ENCODE peak calls at places on chromosome 16, in five cellular contexts. Y, T, A, N and K are unnamed samples.

GRCh38 chr16:87964049-87964448 is 12.8 kb downstream of the BANP start:
- DNase-seq in Y (no peak), T (no peak), A (no peak), N (no peak), K (no peak)

GRCh38 chr16:6643083-6643686 is 689.5 kb upstream of the RBFOX1 start:
- DNase-seq in Y (peak), T (peak), A (peak), N (peak), K (peak)

GRCh38 chr16:28826141-28826540 is 3.3 kb downstream of the ATXN2L start:
- DNase-seq in Y (no peak), T (no peak), A (no peak), N (no peak), K (no peak)

GRCh38 chr16:23435500-23435899 is 17.5 kb downstream of the COG7 start:
- DNase-seq in Y (peak), T (peak), A (peak), N (peak), K (peak)

GRCh38 chr16:73228649-73229048 is 180.7 kb upstream of the ZFHX3 start:
- DNase-seq in Y (no peak), T (no peak), A (no peak), N (no peak), K (no peak)

GRCh38 chr16:12150600-12150999 is 174.1 kb downstream of the SNX29 start:
- DNase-seq in Y (no peak), T (no peak), A (no peak), N (no peak), K (no peak)

GRCh38 chr16:49825006-49825405 is 30.9 kb downstream of the ZNF423 start:
- DNase-seq in Y (no peak), T (no peak), A (no peak), N (no peak), K (no peak)

GRCh38 chr16:23516366-23517137 is 6.3 kb upstream of the GGA2 start:
- DNase-seq in Y (no peak), T (no peak), A (no peak), N (no peak), K (no peak)

GRCh38 chr16:88298882-88299745 is 83.6 kb upstream of the ZNF469 start:
- DNase-seq in Y (no peak), T (no peak), A (no peak), N (no peak), K (no peak)

GRCh38 chr16:68786685-68787418 is 49.8 kb downstream of the CDH1 start:
- DNase-seq in Y (no peak), T (no peak), A (no peak), N (peak), K (no peak)

GRCh38 chr16:12907670-12908233 is 6.4 kb downstream of the SHISA9 start:
- DNase-seq in Y (no peak), T (no peak), A (no peak), N (peak), K (no peak)

GRCh38 chr16:71974068-71974818 is 26.0 kb downstream of the PKD1L3 start:
- DNase-seq in Y (no peak), T (no peak), A (no peak), N (peak), K (no peak)

GRCh38 chr16:60945225-60945624 is 1091.0 kb downstream of the CDH8 start:
- DNase-seq in Y (peak), T (no peak), A (peak), N (peak), K (peak)

GRCh38 chr16:54351171-54351570 is 64.6 kb upstream of the IRX3 start:
- DNase-seq in Y (no peak), T (no peak), A (no peak), N (no peak), K (no peak)

GRCh38 chr16:1371054-1371978 is 19.6 kb downstream of the GNPTG start:
- DNase-seq in Y (no peak), T (no peak), A (no peak), N (no peak), K (no peak)

GRCh38 chr16:67504190-67505021 is 21.1 kb upstream of the AGRP start:
- DNase-seq in Y (no peak), T (no peak), A (no peak), N (peak), K (no peak)

GRCh38 chr16:30069575-30070462 is 4.3 kb downstream of the ALDOA start:
- DNase-seq in Y (no peak), T (no peak), A (no peak), N (no peak), K (no peak)

GRCh38 chr16:68287276-68288251 is 23.2 kb downstream of the SLC7A6OS start:
- DNase-seq in Y (no peak), T (no peak), A (no peak), N (no peak), K (no peak)

GRCh38 chr16:47037746-47038458 is 64.4 kb upstream of the DNAJA2 start:
- DNase-seq in Y (peak), T (peak), A (peak), N (peak), K (peak)

GRCh38 chr16:89695875-89696597 is 5.5 kb downstream of the SPATA2L start:
- DNase-seq in Y (no peak), T (no peak), A (no peak), N (no peak), K (no peak)

GRCh38 chr16:62201911-62202310 is 165.7 kb upstream of the CDH8 start:
- DNase-seq in Y (no peak), T (no peak), A (no peak), N (no peak), K (no peak)

GRCh38 chr16:1456951-1457350 is 12.6 kb upstream of the CCDC154 start:
- DNase-seq in Y (peak), T (no peak), A (no peak), N (no peak), K (no peak)

GRCh38 chr16:72952404-72953301 is 95.3 kb downstream of the ZFHX3 start:
- DNase-seq in Y (no peak), T (no peak), A (no peak), N (no peak), K (no peak)

GRCh38 chr16:48865511-48865910 is 255.5 kb upstream of the N4BP1 start:
- DNase-seq in Y (no peak), T (no peak), A (no peak), N (no peak), K (no peak)

GRCh38 chr16:23896832-23897821 is 61.3 kb downstream of the PRKCB start:
- DNase-seq in Y (no peak), T (no peak), A (no peak), N (no peak), K (no peak)

GRCh38 chr16:54290203-54291106 is 3.9 kb upstream of the IRX3 start:
- DNase-seq in Y (peak), T (no peak), A (no peak), N (no peak), K (no peak)

GRCh38 chr16:11423315-11424117 is 78.3 kb downstream of the RMI2 start:
- DNase-seq in Y (no peak), T (peak), A (no peak), N (no peak), K (no peak)

GRCh38 chr16:55052335-55053070 is 121.8 kb downstream of the IRX5 start:
- DNase-seq in Y (no peak), T (no peak), A (no peak), N (no peak), K (no peak)

GRCh38 chr16:22291860-22292692 is 5.1 kb upstream of the POLR3E start:
- DNase-seq in Y (no peak), T (no peak), A (no peak), N (no peak), K (no peak)

GRCh38 chr16:27853101-27853500 is 210.4 kb downstream of the GSG1L start:
- DNase-seq in Y (no peak), T (no peak), A (no peak), N (no peak), K (no peak)

GRCh38 chr16:19210175-19210924 is 42.3 kb downstream of the SYT17 start:
- DNase-seq in Y (no peak), T (peak), A (no peak), N (no peak), K (no peak)

GRCh38 chr16:27210174-27210573 is 6.8 kb downstream of the KDM8 start:
- DNase-seq in Y (no peak), T (no peak), A (no peak), N (no peak), K (no peak)

GRCh38 chr16:1747934-1748333 is 23.4 kb downstream of the NME3 start:
- DNase-seq in Y (no peak), T (no peak), A (no peak), N (no peak), K (no peak)

DNA sequence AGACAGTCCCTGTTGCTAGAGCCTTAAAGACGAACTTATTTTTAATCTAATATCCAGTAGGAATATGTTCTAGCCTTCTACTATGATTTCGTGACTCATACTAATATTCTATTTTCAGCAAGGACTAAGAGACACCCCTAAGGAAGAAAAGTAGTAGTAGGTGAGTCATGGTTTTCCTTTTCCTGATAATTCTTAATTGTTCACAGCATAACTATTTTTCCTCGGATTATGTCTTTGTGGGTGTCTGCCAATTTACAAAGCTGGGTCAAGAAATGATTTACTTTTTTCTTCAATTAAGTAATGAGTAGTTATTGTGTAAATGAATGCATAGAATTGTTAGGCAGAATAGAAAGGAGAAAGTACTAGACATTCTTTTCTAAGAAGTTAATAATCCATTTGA is 292.2 kb downstream of the TOX3 start:
- DNase-seq in Y (no peak), T (no peak), A (no peak), N (no peak), K (no peak)
- TF ChIP-seq SUZ12 in Y (no peak), T (no peak), A (no peak), N (no peak), K (no peak)

GRCh38 chr16:57023541-57024249 is 34.3 kb downstream of the NLRC5 start:
- DNase-seq in Y (no peak), T (no peak), A (no peak), N (no peak), K (no peak)
- TF ChIP-seq SUZ12 in Y (no peak), T (no peak), A (no peak), N (no peak), K (no peak)

GRCh38 chr16:9309844-9310243 is 218.4 kb downstream of the HAPSTR1 start:
- DNase-seq in Y (no peak), T (no peak), A (no peak), N (no peak), K (no peak)

GRCh38 chr16:9308300-9309209 is 217.1 kb downstream of the HAPSTR1 start:
- DNase-seq in Y (no peak), T (no peak), A (no peak), N (no peak), K (no peak)

GRCh38 chr16:9306753-9307152 is 215.3 kb downstream of the HAPSTR1 start:
- DNase-seq in Y (no peak), T (no peak), A (no peak), N (no peak), K (no peak)

GRCh38 chr16:9316008-9316407 is 224.6 kb downstream of the HAPSTR1 start:
- DNase-seq in Y (no peak), T (no peak), A (no peak), N (no peak), K (no peak)

GRCh38 chr16:9311303-9311954 is 220.0 kb downstream of the HAPSTR1 start:
- DNase-seq in Y (peak), T (no peak), A (peak), N (no peak), K (no peak)
- TF ChIP-seq SUZ12 in Y (no peak), T (no peak), A (no peak), N (no peak), K (no peak)

GRCh38 chr16:7744546-7745294 is 412.1 kb downstream of the RBFOX1 start:
- DNase-seq in Y (no peak), T (no peak), A (no peak), N (no peak), K (no peak)
- TF ChIP-seq SUZ12 in Y (no peak), T (no peak), A (no peak), N (no peak), K (no peak)

GRCh38 chr16:15950167-15950854 is 895 bp downstream of the ABCC1 start:
- DNase-seq in Y (no peak), T (no peak), A (no peak), N (peak), K (peak)
- TF ChIP-seq SUZ12 in Y (no peak), T (no peak), A (no peak), N (no peak), K (no peak)

GRCh38 chr16:85415196-85415988 is 197.7 kb upstream of the GSE1 start:
- DNase-seq in Y (peak), T (no peak), A (no peak), N (no peak), K (no peak)

GRCh38 chr16:85417156-85417860 is 195.8 kb upstream of the GSE1 start:
- DNase-seq in Y (peak), T (no peak), A (no peak), N (no peak), K (no peak)

GRCh38 chr16:85412911-85413520 is 200.1 kb upstream of the GSE1 start:
- DNase-seq in Y (peak), T (no peak), A (no peak), N (no peak), K (no peak)

GRCh38 chr16:85416267-85417109 is 196.6 kb upstream of the GSE1 start:
- DNase-seq in Y (peak), T (no peak), A (no peak), N (peak), K (peak)

DNA sequence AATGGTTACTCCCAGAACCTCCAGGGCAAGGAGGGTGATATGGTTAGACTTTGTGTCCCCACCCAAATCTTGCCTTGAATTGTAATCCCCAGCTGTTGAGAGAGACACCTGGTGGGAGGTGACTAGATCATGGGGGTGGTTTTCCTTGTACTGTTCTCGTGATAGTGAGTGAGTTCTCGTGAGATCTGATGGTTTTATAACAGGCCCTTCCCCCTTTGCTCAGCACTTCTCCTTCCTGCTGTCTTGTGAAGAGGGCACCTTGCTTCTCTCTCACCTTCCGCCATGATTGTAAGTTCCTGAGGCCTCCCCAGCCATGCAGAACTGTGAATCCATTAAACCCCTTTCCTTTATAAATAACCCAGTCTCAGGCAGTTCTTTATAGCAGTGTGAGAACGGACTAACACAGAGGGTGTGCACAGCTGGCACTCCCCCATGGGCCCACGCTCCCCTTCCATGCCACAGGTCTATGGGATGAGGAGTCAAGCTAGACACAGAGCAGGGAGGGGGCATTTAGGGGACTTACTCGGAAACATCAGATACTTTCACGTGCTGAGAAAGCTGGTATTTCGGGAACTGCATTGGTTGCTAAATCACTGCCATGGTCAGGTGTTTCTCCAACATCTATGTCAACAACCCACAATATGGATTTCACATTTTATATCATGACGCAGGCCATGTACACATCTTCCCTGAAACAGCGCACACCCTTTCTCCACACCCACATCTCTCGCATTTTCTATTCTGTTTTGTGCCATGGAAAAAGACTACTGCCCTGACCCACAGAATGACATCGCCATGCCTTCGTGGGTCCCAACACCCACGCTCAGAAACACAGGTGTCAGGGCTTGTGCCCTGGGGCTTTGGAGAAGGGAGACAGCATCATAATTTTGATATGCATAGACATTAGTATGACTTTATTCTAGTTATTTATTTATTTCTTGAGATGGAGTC is 199.1 kb upstream of the GSE1 start:
- DNase-seq in Y (peak), T (no peak), A (no peak), N (no peak), K (no peak)
- TF ChIP-seq SUZ12 in Y (no peak), T (no peak), A (no peak), N (no peak), K (no peak)

GRCh38 chr16:81912395-81912794 is 98.9 kb downstream of the SDR42E1 start:
- DNase-seq in Y (no peak), T (no peak), A (no peak), N (no peak), K (no peak)
- TF ChIP-seq SUZ12 in Y (no peak), T (no peak), A (no peak), N (no peak), K (no peak)

DNA sequence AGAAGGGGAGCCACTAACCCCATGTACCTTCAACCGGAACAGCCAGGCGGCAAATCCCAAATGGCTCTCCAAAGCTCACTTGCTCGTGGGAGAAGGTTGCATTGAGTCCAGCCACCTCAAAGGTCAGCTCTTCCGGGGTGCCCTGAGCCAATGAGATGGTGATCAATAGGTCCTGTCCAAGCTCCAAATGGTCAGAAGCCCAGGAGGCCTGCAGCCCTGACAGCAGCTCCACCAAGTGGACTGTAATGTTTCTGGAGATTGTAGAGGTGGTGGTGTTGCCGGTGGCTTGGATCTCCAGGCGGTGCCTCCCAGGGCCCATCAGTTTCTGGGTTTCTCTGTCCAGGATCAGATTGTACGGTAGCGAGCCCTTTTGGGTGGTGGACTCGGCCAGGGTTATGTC is 39.9 kb upstream of the BCO1 start:
- DNase-seq in Y (no peak), T (no peak), A (no peak), N (peak), K (no peak)
- TF ChIP-seq SUZ12 in Y (no peak), T (no peak), A (no peak), N (no peak), K (no peak)